ENCODE peak calls at places on chromosomes 16 and 17, in four cellular contexts. F, S, C and K are unnamed samples. For H3K9me3, the result is how much of the 10 kb centered on the place peaks cover.

GRCh38 chr17:41417576-41418015 is 6.8 kb downstream of the KRT37 start:
- DNase-seq in F (no peak), S (peak), C (no peak), K (no peak)

GRCh38 chr16:4184038-4184702 is 57.7 kb downstream of the SRL start:
- DNase-seq in F (peak), S (no peak), C (no peak), K (no peak)

GRCh38 chr17:75909812-75910274 is 5.2 kb upstream of the MRPL38 start:
- DNase-seq in F (no peak), S (peak), C (no peak), K (no peak)

GRCh38 chr17:38702900-38703741 is 2.0 kb upstream of the MLLT6 start:
- DNase-seq in F (peak), S (no peak), C (no peak), K (peak)

GRCh38 chr17:57985675-57985974 is 2.4 kb downstream of the VEZF1 start:
- DNase-seq in F (no peak), S (peak), C (no peak), K (no peak)

GRCh38 chr17:39668141-39668924 is at the start of gene PNMT:
- DNase-seq in F (peak), S (peak), C (no peak), K (peak)

GRCh38 chr17:4130715-4131114 is 12.1 kb downstream of the ZZEF1 start:
- DNase-seq in F (no peak), S (peak), C (no peak), K (no peak)

GRCh38 chr17:29063992-29064391 is 21.1 kb downstream of the PIPOX start:
- DNase-seq in F (no peak), S (no peak), C (no peak), K (no peak)

GRCh38 chr16:24255446-24256352 is at the start of gene CACNG3:
- DNase-seq in F (peak), S (peak), C (no peak), K (peak)

GRCh38 chr16:62022688-62023087 is 13.6 kb downstream of the CDH8 start:
- DNase-seq in F (no peak), S (no peak), C (no peak), K (no peak)

GRCh38 chr17:61714300-61714699 is 123.3 kb upstream of the NACA2 start:
- DNase-seq in F (no peak), S (no peak), C (no peak), K (no peak)

GRCh38 chr17:8793649-8794048 is 5.5 kb downstream of the MFSD6L start:
- DNase-seq in F (no peak), S (no peak), C (no peak), K (no peak)

GRCh38 chr17:43545383-43545632 is 832 bp downstream of the ETV4 start:
- DNase-seq in F (no peak), S (peak), C (no peak), K (peak)

GRCh38 chr16:17469742-17470001 is 1.1 kb downstream of the XYLT1 start:
- DNase-seq in F (no peak), S (no peak), C (no peak), K (no peak)

GRCh38 chr16:89113152-89113547 is 19.5 kb downstream of the ACSF3 start:
- DNase-seq in F (no peak), S (no peak), C (no peak), K (no peak)

GRCh38 chr17:66491665-66492064 is 189.3 kb downstream of the PRKCA start:
- DNase-seq in F (no peak), S (no peak), C (no peak), K (no peak)

GRCh38 chr16:67166035-67166882 is 1.7 kb downstream of the HSF4 start:
- DNase-seq in F (no peak), S (no peak), C (no peak), K (no peak)

GRCh38 chr16:67163903-67164558 is 514 bp upstream of the HSF4 start:
- DNase-seq in F (no peak), S (no peak), C (no peak), K (no peak)

GRCh38 chr16:67163164-67163902 is 1.2 kb upstream of the HSF4 start:
- DNase-seq in F (no peak), S (peak), C (no peak), K (no peak)

GRCh38 chr16:67165121-67166034 is 833 bp downstream of the HSF4 start:
- DNase-seq in F (no peak), S (no peak), C (no peak), K (no peak)

GRCh38 chr16:67164599-67165061 is at the start of gene HSF4:
- DNase-seq in F (peak), S (no peak), C (no peak), K (no peak)
- TF ChIP-seq POLR2A in F (peak), S (no peak), C (peak), K (peak)

GRCh38 chr16:10345629-10346028 is 40.2 kb upstream of the ATF7IP2 start:
- DNase-seq in F (no peak), S (no peak), C (no peak), K (no peak)

GRCh38 chr16:10339777-10340752 is 45.8 kb upstream of the ATF7IP2 start:
- DNase-seq in F (no peak), S (no peak), C (no peak), K (no peak)

GRCh38 chr16:10338426-10338825 is 47.4 kb upstream of the ATF7IP2 start:
- DNase-seq in F (no peak), S (no peak), C (no peak), K (no peak)

DNA sequence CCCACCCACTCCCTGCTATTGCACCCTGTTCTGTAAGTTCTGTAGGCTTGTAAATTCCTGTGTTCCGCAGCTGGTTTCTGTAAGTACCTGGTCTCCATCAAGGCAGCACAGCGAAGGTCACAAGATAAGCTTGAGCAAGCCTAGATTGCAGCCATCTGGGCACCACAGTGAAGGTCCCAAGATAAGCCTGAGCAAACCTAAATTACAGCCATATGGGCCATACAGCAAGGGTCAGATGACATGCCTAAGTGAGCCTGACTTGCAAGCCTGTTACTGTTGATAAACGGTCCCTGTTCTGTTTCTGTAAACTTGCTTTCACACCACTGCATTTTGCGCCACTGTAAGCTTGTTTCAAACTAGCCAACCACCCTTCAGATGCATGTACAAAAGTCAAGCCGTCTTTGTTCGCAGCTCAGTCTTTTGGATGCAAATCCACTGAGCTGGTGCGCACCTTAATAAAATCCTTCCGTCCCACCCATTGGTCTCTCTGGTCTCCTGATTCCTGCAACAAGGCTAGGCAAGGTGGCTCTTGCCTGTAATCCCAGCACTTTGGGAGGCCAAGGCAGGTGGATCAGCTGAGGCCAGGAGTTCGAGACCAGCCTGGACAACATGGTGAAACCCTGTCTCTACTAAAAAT is 42.6 kb upstream of the ATF7IP2 start:
- DNase-seq in F (no peak), S (no peak), C (no peak), K (no peak)
- H3K9me3 ChIP-seq in F (under half), S (under half), C (under half), K (under half)

GRCh38 chr16:84463221-84463620 is 41.2 kb downstream of the MEAK7 start:
- DNase-seq in F (peak), S (no peak), C (no peak), K (no peak)
- H3K4me3 ChIP-seq in F (no peak), S (no peak), C (no peak), K (no peak)

DNA sequence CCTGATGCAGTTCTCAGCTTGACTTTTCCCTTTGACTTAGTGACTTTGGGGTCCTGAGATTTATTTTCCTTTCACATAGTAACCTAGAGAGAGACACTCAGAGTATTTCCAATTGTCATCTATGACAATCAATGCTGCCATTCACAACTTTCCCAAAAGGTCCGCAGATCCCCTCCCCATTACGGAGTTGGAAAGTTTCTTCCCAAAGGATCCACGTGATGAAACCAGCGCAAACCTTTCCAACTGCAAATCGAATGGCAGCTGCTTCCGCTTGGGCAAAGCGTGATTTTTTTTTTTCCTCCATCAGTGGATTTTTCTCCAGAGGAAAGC is 539 bp upstream of the FCSK start:
- DNase-seq in F (no peak), S (no peak), C (no peak), K (no peak)
- TF ChIP-seq POLR2A in F (no peak), S (no peak), C (no peak), K (no peak)

GRCh38 chr17:59547131-59547915 is 18.1 kb upstream of the DHX40 start:
- DNase-seq in F (no peak), S (no peak), C (no peak), K (no peak)

GRCh38 chr17:59545942-59546341 is 19.5 kb upstream of the DHX40 start:
- DNase-seq in F (no peak), S (no peak), C (no peak), K (no peak)

DNA sequence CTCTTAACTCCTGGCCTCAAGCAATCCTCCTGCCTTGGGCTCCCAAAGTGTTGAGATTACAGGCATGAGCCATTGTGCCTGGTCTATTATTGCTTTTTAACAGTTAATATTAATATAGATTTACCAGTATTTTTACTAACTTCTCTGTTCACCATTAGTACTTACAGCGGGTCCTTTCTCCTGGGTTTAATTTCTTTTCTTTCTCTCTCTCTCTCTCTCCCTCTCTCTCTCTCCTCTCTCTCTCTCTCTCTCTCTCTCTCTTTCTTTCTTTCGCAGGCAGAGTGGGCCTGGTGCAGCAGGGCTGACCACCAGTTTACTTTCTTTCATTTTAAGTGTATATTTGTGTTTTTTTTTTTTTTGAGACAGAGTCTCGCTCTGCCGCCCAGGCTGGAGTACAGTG is 14.7 kb upstream of the DHX40 start:
- DNase-seq in F (no peak), S (no peak), C (no peak), K (no peak)
- H3K9me3 ChIP-seq in F (under half), S (under half), C (under half), K (under half)

DNA sequence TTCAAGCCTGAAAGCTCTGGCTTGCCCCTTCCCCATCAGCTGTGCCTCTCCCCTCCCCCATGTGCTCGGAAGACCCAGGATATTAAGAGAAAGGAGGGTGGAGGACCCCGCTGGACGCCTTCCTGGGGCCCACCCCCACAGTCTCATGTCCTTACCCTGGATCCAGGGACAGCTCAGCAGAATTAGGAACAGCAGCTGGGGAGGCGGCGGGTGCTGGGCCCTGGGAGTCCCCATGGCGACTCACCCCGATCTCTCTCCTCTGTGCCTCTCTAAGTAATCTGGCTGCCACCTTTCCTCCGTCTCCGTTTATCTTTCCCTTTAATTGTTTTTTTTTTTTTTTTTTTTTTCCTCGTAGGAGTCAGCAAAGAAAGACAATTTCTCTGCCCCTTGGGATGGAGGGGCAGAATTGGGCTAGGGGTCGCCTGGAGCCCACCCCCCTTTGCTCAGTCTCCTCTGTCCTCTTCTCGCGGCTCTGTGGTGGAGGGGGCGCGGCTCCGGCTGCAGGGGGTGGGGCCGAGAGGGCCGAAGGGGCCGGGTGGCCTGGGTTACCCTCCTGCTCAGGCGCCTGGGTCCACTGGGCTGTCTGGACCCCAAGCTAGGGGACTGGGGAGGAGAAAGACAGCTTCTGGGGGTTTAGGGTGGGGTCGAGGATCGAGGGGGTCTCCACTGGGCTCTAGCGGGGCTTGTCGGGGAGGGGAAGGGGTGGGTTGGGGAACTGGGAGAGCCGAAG is 399 bp downstream of the SEZ6L2 start:
- DNase-seq in F (no peak), S (no peak), C (no peak), K (no peak)
- H3K4me3 ChIP-seq in F (no peak), S (peak), C (peak), K (no peak)

GRCh38 chr16:977096-977701 is 4.4 kb upstream of the SOX8 start:
- DNase-seq in F (no peak), S (no peak), C (no peak), K (no peak)
- TF ChIP-seq POLR2A in F (no peak), S (no peak), C (no peak), K (no peak)